ENCODE peak calls at places on chromosomes 11 and 22, in seven cellular contexts. U is endodermal cell, B is kidney, Y is fibroblast of lung, W is A549, H is mammary epithelial cell, N is left ventricle myocardium inferior. V is an unnamed sample.

GRCh38 chr11:96082002-96082899 is 158.3 kb upstream of the MTMR2 start:
- DNase-seq in U (peak), H (no peak), W (no peak), N (no peak), Y (no peak), B (no peak), V (peak)

GRCh38 chr22:31295413-31295812 is 3.1 kb upstream of the PIK3IP1 start:
- DNase-seq in W (no peak), Y (no peak), U (no peak), H (no peak), B (no peak), N (no peak), V (no peak)

GRCh38 chr11:88552377-88553029 is 215.0 kb upstream of the CTSC start:
- DNase-seq in B (no peak), H (peak), Y (peak), U (peak), W (peak), N (no peak), V (peak)

GRCh38 chr11:73308003-73308962 is at the start of gene ARHGEF17:
- DNase-seq in H (no peak), N (peak), B (peak), W (peak), Y (peak), U (peak), V (peak)

GRCh38 chr22:49966716-49967332 is 6.3 kb downstream of the PIM3 start:
- DNase-seq in N (peak), W (no peak), H (no peak), Y (peak), U (peak), B (peak), V (peak)

GRCh38 chr11:121930004-121930965 is 185.7 kb downstream of the BLID start:
- DNase-seq in B (no peak), Y (peak), H (no peak), W (no peak), U (no peak), N (no peak), V (peak)

GRCh38 chr11:86978756-86979608 is 23.8 kb upstream of the FZD4 start:
- DNase-seq in U (no peak), W (peak), N (no peak), B (no peak), H (peak), Y (peak), V (peak)

GRCh38 chr11:101840720-101841119 is 74.1 kb upstream of the CEP126 start:
- DNase-seq in Y (no peak), U (no peak), B (no peak), H (no peak), N (no peak), W (no peak), V (peak)

DNA sequence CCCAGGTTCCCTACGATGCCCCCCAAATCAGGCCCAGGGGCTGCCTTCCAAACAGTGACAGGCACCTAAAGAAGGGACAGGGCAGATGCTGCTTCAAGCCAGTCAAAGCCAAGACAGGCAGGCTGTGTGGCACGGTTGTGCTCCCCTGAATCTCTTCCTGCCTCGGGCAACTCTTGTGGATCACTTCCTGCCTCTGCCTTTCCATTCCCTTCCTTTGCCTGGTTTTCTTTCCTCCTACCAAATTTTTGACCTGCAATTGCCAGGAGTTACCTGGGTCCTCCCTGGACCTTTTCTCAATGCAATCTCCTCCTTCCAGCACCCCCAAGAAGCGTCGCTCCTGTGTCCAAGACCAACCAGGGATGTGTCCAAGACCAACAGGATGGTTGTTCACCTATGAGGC is 5.5 kb downstream of the C11orf16 start:
- DNase-seq in U (no peak), Y (no peak), H (no peak), W (no peak), N (no peak), B (no peak), V (no peak)
- H3K4me3 ChIP-seq in U (no peak), Y (no peak), H (no peak), W (no peak), N (no peak), B (no peak), V (no peak)

GRCh38 chr22:19764636-19765476 is 4.3 kb downstream of the TBX1 start:
- DNase-seq in U (no peak), B (no peak), W (no peak), Y (no peak), H (no peak), N (no peak), V (no peak)

GRCh38 chr22:19765477-19766234 is 5.1 kb downstream of the TBX1 start:
- DNase-seq in N (no peak), B (no peak), U (peak), H (no peak), Y (no peak), W (no peak), V (peak)

GRCh38 chr22:19766235-19766505 is 5.6 kb downstream of the TBX1 start:
- DNase-seq in B (no peak), Y (no peak), N (no peak), U (no peak), H (no peak), W (no peak), V (no peak)

GRCh38 chr22:19767427-19768380 is 7.1 kb downstream of the TBX1 start:
- DNase-seq in W (no peak), N (peak), H (no peak), Y (no peak), B (peak), U (peak), V (no peak)

DNA sequence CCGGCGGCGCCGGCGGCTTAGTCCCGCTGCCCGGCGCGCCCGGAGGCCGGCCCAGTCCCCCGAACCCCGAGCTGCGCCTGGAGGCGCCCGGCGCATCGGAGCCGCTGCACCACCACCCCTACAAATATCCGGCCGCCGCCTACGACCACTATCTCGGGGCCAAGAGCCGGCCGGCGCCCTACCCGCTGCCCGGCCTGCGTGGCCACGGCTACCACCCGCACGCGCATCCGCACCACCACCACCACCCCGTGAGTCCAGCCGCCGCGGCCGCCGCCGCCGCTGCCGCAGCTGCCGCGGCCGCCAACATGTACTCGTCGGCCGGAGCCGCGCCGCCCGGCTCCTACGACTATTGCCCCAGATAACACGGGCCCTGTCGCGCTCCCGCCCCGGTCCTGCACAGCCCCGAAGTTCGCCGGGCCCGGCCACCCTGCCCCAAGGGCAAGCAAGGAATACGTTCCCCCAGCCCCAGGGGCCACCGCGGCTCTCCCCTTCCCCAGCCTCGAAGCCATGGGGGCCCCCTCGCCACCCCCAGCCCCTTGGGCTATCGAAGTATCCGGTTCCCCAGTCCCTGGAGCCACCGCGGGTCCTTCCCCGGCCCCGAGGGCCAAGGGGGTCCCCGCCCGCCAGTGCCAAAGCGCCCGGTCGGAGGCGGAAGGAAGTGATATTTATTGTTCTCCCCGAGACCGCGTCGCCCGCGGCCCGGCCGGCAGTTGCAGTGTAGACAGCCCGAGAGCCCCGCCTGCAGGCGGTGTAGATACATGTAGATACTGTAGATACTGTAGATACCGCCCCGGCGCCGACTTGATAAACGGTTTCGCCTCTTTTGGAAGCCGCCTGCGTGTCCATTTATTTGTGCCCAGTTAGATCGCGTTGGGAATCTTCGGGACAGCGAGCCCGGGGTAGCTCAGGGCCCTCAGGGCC is 6.2 kb downstream of the TBX1 start:
- DNase-seq in H (no peak), N (peak), W (no peak), U (peak), B (peak), Y (no peak), V (peak)
- TF ChIP-seq CTCF in H (peak), N (peak), W (no peak), U (peak), B (no peak), Y (no peak), V (peak)

GRCh38 chr11:2443406-2443805 is 908 bp downstream of the TRPM5 start:
- DNase-seq in U (no peak), N (no peak), B (peak), Y (no peak), W (no peak), H (no peak), V (no peak)
- H3K4me3 ChIP-seq in U (no peak), N (no peak), B (no peak), Y (no peak), W (no peak), H (no peak), V (no peak)

DNA sequence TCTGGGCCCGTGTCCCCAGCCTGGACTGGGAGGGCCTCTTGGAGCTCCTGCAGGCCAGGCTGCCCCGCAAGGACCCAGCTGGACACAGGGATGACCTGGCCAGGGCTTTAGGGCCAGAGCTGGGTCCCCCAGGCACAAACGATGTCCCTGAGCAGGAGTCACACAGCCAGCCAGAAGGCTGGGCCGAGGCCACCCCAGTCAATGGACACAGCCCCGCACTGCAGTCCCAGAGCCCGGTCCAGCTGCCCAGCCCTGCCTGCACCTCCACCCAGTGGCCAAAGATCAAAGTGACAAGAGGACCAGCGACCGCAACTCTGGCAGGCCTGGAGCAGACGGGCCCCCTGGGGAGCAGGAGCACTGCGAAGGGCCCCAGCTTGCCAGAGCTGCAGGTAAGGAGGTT is 38.2 kb downstream of the TRIOBP start:
- DNase-seq in Y (peak), B (no peak), H (no peak), N (peak), W (peak), U (peak), V (no peak)
- TF ChIP-seq CTCF in Y (peak), B (peak), H (peak), N (peak), W (peak), U (peak), V (peak)

GRCh38 chr11:2825886-2826678 is 59.5 kb downstream of the CDKN1C start:
- DNase-seq in W (peak), U (no peak), H (peak), N (peak), Y (peak), B (peak), V (peak)
- H3K4me3 ChIP-seq in W (no peak), U (no peak), H (no peak), N (peak), Y (peak), B (no peak), V (peak)

GRCh38 chr11:128519353-128519752 is 68.0 kb downstream of the ETS1 start:
- DNase-seq in B (no peak), U (no peak), N (no peak), Y (peak), H (no peak), W (no peak), V (no peak)

GRCh38 chr11:128521697-128522062 is 65.7 kb downstream of the ETS1 start:
- DNase-seq in B (peak), W (no peak), U (no peak), Y (no peak), N (no peak), H (no peak), V (no peak)

GRCh38 chr11:128520206-128520885 is 67.0 kb downstream of the ETS1 start:
- DNase-seq in B (no peak), H (no peak), W (no peak), U (no peak), N (no peak), Y (peak), V (peak)

GRCh38 chr11:128522063-128522942 is 65.1 kb downstream of the ETS1 start:
- DNase-seq in W (peak), N (peak), Y (peak), B (peak), U (peak), H (peak), V (peak)

DNA sequence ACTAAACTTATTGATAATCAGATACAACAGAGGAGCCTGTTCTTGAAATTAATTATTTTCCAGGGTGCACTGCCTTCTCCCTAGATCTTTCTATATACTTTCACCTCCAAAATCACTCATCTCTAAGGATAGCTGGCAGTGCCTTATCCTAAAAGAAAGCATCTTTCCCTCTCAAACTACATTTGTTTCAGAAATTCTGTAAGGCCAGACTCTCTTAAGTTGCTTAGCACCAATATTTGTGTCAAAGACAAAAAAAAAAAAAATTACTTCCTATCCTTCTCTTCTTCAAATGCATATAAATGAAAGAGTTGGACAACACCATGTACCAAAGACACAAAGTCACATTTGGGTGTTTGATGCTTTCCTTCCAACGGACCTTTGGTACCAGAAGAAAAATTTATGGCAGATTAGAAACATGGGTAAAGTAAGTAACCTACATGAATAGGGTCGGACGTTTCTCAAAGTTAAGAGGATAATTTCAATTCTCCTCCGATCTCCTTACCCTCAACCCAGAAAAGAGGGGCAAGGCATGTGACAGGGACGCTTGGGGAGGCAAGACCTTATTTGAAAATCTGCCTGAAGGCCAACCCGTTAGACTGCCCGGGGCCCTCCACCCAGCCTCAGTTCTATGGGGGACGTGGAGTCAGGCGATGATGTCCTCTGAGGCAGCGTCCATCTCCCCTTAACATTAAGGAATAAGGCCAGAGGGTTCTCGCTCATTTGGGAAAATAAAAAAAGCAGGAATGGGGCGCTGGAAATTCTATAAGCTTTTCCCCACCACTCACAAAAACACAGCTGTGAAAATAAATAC is 66.3 kb downstream of the ETS1 start:
- DNase-seq in U (no peak), B (peak), H (no peak), Y (no peak), W (no peak), N (no peak), V (peak)
- TF ChIP-seq CTCF in U (no peak), B (no peak), H (peak), Y (no peak), W (no peak), N (peak), V (no peak)

DNA sequence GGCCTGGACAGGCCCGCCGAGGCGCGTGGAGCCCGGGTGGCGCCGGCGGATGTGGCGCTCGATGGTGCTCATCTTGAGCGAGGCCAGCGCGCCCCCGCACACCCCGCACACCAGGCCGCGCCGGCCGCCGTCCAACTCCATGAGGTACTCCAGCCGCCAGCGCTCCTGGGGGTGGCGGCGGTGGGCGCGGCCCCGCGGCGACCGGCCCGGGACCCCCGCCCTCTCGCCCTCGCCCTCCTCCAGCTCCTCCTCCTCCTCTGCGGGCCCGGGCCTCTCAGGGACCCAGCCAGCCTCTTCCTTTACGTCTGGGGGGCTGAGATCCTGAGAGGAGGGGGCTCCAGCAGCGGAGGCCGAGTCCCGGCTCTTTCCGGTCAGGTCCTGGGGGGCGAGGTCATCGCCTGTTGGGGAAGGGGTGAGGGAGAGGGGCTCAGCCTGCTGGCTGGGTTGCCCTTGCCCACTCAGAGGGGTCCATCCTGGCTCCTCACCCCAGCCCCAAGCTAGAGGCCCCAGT is 4.3 kb downstream of the ZFTA start:
- DNase-seq in B (peak), W (no peak), U (no peak), H (no peak), N (peak), Y (no peak), V (no peak)
- H3K4me3 ChIP-seq in B (no peak), W (no peak), U (peak), H (no peak), N (peak), Y (no peak), V (no peak)

DNA sequence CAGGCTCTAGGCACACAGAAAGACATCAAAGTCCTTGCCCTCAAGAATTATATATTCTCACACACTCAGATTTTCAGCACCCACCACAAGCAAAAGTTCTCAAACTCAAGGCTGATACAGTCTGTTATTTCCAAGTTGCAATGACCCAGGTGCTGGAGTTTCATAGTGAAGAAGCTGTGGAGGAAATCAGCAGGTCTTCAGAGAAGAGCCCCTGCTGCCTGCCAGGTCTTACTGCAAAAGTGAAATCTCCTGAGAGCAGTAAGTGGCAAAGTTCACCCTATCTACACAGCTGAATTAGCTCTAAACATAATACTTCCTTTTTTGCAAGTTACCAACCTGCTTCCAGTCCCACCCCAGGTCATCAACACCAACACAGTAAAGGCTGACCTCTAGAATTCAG is 64.6 kb downstream of the RPL27A start:
- DNase-seq in U (no peak), N (no peak), B (no peak), W (no peak), H (no peak), Y (no peak), V (no peak)
- TF ChIP-seq CTCF in U (peak), N (no peak), B (no peak), W (no peak), H (no peak), Y (no peak), V (no peak)

V was measured in fibroblast of villous mesenchyme.